ENCODE peak calls at places on chromosomes 4 and X, in six cellular contexts. One of them, this sample, is unnamed.

GRCh38 chr4:121938282-121939092 is 13.4 kb downstream of the TRPC3 start:
- DNase-seq in heart left ventricle: no peak
- DNase-seq in chondrocyte: no peak
- DNase-seq in GM20000: no peak
- DNase-seq in fibroblast of pulmonary artery: no peak
- DNase-seq in A549: no peak
- DNase-seq in this sample: no peak

GRCh38 chr4:65669008-65669971 is 999 bp downstream of the EPHA5 start:
- DNase-seq in heart left ventricle: peak
- DNase-seq in chondrocyte: peak
- DNase-seq in GM20000: peak
- DNase-seq in fibroblast of pulmonary artery: peak
- DNase-seq in A549: no peak
- DNase-seq in this sample: no peak

GRCh38 chrX:40878821-40879571 is 143.7 kb upstream of the MED14 start:
- DNase-seq in heart left ventricle: no peak
- DNase-seq in chondrocyte: no peak
- DNase-seq in GM20000: no peak
- DNase-seq in fibroblast of pulmonary artery: no peak
- DNase-seq in A549: no peak
- DNase-seq in this sample: no peak

GRCh38 chr4:2911868-2912267 is 51.3 kb downstream of the NOP14 start:
- DNase-seq in heart left ventricle: no peak
- DNase-seq in chondrocyte: no peak
- DNase-seq in GM20000: no peak
- DNase-seq in fibroblast of pulmonary artery: no peak
- DNase-seq in A549: no peak
- DNase-seq in this sample: no peak

GRCh38 chrX:142250502-142250901 is 45.4 kb upstream of the MAGEC2 start:
- DNase-seq in heart left ventricle: no peak
- DNase-seq in chondrocyte: no peak
- DNase-seq in GM20000: no peak
- DNase-seq in fibroblast of pulmonary artery: no peak
- DNase-seq in A549: no peak
- DNase-seq in this sample: no peak

GRCh38 chrX:41875142-41875541 is 48.2 kb downstream of the CASK start:
- DNase-seq in heart left ventricle: no peak
- DNase-seq in chondrocyte: no peak
- DNase-seq in GM20000: no peak
- DNase-seq in fibroblast of pulmonary artery: peak
- DNase-seq in A549: no peak
- DNase-seq in this sample: no peak

GRCh38 chrX:150478496-150479492 is 89.6 kb upstream of the MTM1 start:
- DNase-seq in heart left ventricle: no peak
- DNase-seq in chondrocyte: no peak
- DNase-seq in GM20000: peak
- DNase-seq in fibroblast of pulmonary artery: no peak
- DNase-seq in A549: no peak
- DNase-seq in this sample: no peak

GRCh38 chr4:121278811-121279368 is 101.9 kb downstream of the QRFPR start:
- DNase-seq in heart left ventricle: no peak
- DNase-seq in chondrocyte: no peak
- DNase-seq in GM20000: peak
- DNase-seq in fibroblast of pulmonary artery: peak
- DNase-seq in A549: no peak
- DNase-seq in this sample: no peak

GRCh38 chrX:44896566-44897186 is 23.7 kb downstream of the KDM6A start:
- DNase-seq in heart left ventricle: no peak
- DNase-seq in chondrocyte: no peak
- DNase-seq in GM20000: no peak
- DNase-seq in fibroblast of pulmonary artery: no peak
- DNase-seq in A549: no peak
- DNase-seq in this sample: no peak

GRCh38 chrX:123361371-123361770 is 177.3 kb downstream of the GRIA3 start:
- DNase-seq in heart left ventricle: no peak
- DNase-seq in chondrocyte: no peak
- DNase-seq in GM20000: no peak
- DNase-seq in fibroblast of pulmonary artery: no peak
- DNase-seq in A549: no peak
- DNase-seq in this sample: no peak

GRCh38 chr4:24210332-24210902 is 320.6 kb upstream of the PPARGC1A start:
- DNase-seq in heart left ventricle: no peak
- DNase-seq in chondrocyte: no peak
- DNase-seq in GM20000: no peak
- DNase-seq in fibroblast of pulmonary artery: peak
- DNase-seq in A549: peak
- DNase-seq in this sample: no peak

GRCh38 chr4:152109585-152110509 is 349.0 kb upstream of the GATB start:
- DNase-seq in heart left ventricle: no peak
- DNase-seq in chondrocyte: no peak
- DNase-seq in GM20000: no peak
- DNase-seq in fibroblast of pulmonary artery: no peak
- DNase-seq in A549: no peak
- DNase-seq in this sample: no peak

GRCh38 chr4:16684083-16684482 is 214.4 kb downstream of the LDB2 start:
- DNase-seq in heart left ventricle: no peak
- DNase-seq in chondrocyte: no peak
- DNase-seq in GM20000: no peak
- DNase-seq in fibroblast of pulmonary artery: peak
- DNase-seq in A549: no peak
- DNase-seq in this sample: no peak

GRCh38 chrX:68273887-68274286 is 159.4 kb downstream of the OPHN1 start:
- DNase-seq in heart left ventricle: no peak
- DNase-seq in chondrocyte: no peak
- DNase-seq in GM20000: no peak
- DNase-seq in fibroblast of pulmonary artery: peak
- DNase-seq in A549: no peak
- DNase-seq in this sample: no peak
- TF ChIP-seq CTCF in heart left ventricle: no peak
- TF ChIP-seq CTCF in chondrocyte: no peak
- TF ChIP-seq CTCF in GM20000: no peak
- TF ChIP-seq CTCF in fibroblast of pulmonary artery: no peak
- TF ChIP-seq CTCF in A549: no peak
- TF ChIP-seq CTCF in this sample: no peak

DNA sequence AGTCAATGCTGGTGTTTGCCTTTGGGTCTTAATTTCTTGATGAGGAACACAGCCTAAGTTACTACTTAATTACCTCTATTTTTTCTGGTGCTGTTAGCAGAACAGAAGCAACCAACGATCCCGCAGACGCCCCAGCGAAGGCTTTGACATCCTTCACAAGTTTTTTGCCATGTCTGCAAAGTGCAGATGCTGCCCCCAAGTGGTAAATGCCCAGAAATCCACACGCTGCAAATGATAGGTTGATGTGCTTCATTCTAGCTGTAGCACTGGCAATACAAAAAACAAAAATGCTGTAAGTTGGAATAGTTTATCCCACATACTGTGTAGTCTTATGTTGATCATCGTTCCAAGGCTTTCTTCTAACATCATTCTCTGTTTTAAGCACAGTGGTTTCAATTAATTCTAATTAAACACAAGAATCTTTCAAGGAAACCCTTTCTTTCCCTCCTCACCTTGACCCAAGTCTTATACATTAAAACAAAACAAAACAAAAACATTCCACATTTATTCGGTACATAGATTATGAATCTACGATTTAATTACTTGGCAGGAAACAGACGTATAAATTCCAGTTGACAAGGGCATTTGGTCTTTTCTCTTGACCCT is 1.2 kb downstream of the PNPLA4 start:
- DNase-seq in heart left ventricle: no peak
- DNase-seq in chondrocyte: no peak
- DNase-seq in GM20000: peak
- DNase-seq in fibroblast of pulmonary artery: peak
- DNase-seq in A549: peak
- DNase-seq in this sample: peak
- TF ChIP-seq CTCF in heart left ventricle: peak
- TF ChIP-seq CTCF in chondrocyte: peak
- TF ChIP-seq CTCF in GM20000: peak
- TF ChIP-seq CTCF in fibroblast of pulmonary artery: peak
- TF ChIP-seq CTCF in A549: peak
- TF ChIP-seq CTCF in this sample: peak

DNA sequence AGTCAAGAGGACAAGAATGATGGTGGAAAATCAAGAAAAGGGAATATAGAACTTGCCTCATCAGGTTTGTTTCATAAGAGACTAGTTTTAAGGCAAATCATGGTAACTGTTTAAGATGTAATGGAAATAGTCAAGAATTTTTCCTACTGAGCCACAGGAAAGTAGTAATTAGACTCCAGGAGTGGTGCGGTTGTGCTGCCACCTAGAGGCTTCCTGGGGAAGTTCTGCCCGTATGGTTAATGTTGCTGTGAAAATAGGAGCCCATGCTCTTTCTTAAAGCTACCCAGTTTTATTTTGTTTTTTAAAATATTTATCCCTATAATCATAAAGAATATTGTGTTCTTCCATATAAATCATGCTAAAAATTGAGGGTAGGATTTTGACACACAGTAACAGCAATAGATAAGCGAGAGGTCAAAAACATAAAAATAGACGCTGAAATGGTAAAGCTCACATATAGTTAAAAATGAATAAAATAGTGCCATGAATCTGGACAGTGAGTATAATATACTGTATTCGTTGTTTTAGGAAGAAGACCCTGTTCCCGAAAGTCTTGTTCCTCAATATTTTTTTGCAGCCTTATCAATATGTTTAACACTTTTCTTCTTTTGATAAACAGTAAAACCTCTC is 87.0 kb downstream of the PHOX2B start:
- DNase-seq in heart left ventricle: no peak
- DNase-seq in chondrocyte: no peak
- DNase-seq in GM20000: peak
- DNase-seq in fibroblast of pulmonary artery: peak
- DNase-seq in A549: peak
- DNase-seq in this sample: peak
- TF ChIP-seq CTCF in heart left ventricle: peak
- TF ChIP-seq CTCF in chondrocyte: peak
- TF ChIP-seq CTCF in GM20000: peak
- TF ChIP-seq CTCF in fibroblast of pulmonary artery: peak
- TF ChIP-seq CTCF in A549: peak
- TF ChIP-seq CTCF in this sample: peak

GRCh38 chr4:116705466-116705865 is 379.9 kb downstream of the TRAM1L1 start:
- DNase-seq in heart left ventricle: peak
- DNase-seq in chondrocyte: peak
- DNase-seq in GM20000: no peak
- DNase-seq in fibroblast of pulmonary artery: no peak
- DNase-seq in A549: no peak
- DNase-seq in this sample: no peak

GRCh38 chr4:116702949-116703348 is 382.4 kb downstream of the TRAM1L1 start:
- DNase-seq in heart left ventricle: no peak
- DNase-seq in chondrocyte: no peak
- DNase-seq in GM20000: peak
- DNase-seq in fibroblast of pulmonary artery: no peak
- DNase-seq in A549: no peak
- DNase-seq in this sample: no peak
- TF ChIP-seq CTCF in heart left ventricle: no peak
- TF ChIP-seq CTCF in chondrocyte: peak
- TF ChIP-seq CTCF in GM20000: no peak
- TF ChIP-seq CTCF in fibroblast of pulmonary artery: no peak
- TF ChIP-seq CTCF in A549: no peak
- TF ChIP-seq CTCF in this sample: no peak

DNA sequence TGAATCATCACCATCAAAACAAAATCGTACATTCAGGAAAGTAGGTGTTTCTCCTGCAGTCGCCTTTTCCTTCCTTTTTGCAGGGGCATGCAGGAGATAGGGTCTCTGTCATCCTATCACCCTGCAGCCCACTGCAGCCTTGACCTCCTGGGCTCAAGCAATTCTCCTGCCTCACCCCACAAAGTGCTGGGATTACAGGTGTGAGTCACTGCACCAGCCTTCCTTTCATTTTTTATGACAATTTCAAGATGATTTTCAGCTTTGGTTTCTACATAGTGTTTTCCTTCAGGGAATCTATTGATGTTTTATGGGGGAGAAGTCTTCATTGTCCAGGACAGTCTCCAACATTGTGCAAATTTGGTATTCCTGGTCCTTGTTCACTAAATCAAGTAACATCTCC is 71.7 kb downstream of the USP38 start:
- DNase-seq in heart left ventricle: no peak
- DNase-seq in chondrocyte: no peak
- DNase-seq in GM20000: no peak
- DNase-seq in fibroblast of pulmonary artery: no peak
- DNase-seq in A549: no peak
- DNase-seq in this sample: no peak
- TF ChIP-seq CTCF in heart left ventricle: no peak
- TF ChIP-seq CTCF in chondrocyte: no peak
- TF ChIP-seq CTCF in GM20000: no peak
- TF ChIP-seq CTCF in fibroblast of pulmonary artery: no peak
- TF ChIP-seq CTCF in A549: no peak
- TF ChIP-seq CTCF in this sample: no peak

GRCh38 chrX:49959602-49960001 is 37.2 kb downstream of the CLCN5 start:
- DNase-seq in heart left ventricle: no peak
- DNase-seq in chondrocyte: no peak
- DNase-seq in GM20000: no peak
- DNase-seq in fibroblast of pulmonary artery: no peak
- DNase-seq in A549: no peak
- DNase-seq in this sample: no peak

GRCh38 chrX:49956313-49956712 is 33.9 kb downstream of the CLCN5 start:
- DNase-seq in heart left ventricle: no peak
- DNase-seq in chondrocyte: no peak
- DNase-seq in GM20000: no peak
- DNase-seq in fibroblast of pulmonary artery: no peak
- DNase-seq in A549: no peak
- DNase-seq in this sample: no peak

GRCh38 chrX:49960061-49960460 is 37.7 kb downstream of the CLCN5 start:
- DNase-seq in heart left ventricle: no peak
- DNase-seq in chondrocyte: no peak
- DNase-seq in GM20000: no peak
- DNase-seq in fibroblast of pulmonary artery: no peak
- DNase-seq in A549: no peak
- DNase-seq in this sample: no peak

DNA sequence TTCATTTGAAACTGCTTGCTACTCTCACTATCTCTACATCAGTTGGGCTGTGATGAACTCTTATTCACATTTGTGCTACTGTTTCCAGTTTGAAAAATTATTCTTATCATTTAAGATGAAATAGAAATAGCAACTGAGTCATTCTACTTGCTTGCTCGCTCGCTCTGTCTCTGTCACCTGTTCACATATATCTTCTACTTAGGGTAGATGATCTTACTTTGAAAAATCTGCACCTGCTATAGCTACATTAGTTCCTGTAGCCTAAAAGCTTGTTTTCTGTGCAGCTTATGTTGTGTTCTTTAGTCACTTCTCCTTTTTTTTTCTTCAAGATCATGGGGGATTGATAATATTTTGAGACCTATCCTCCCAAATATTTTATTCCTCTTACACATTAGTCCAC is 36.3 kb downstream of the CLCN5 start:
- DNase-seq in heart left ventricle: no peak
- DNase-seq in chondrocyte: no peak
- DNase-seq in GM20000: no peak
- DNase-seq in fibroblast of pulmonary artery: no peak
- DNase-seq in A549: no peak
- DNase-seq in this sample: no peak
- TF ChIP-seq CTCF in heart left ventricle: no peak
- TF ChIP-seq CTCF in chondrocyte: no peak
- TF ChIP-seq CTCF in GM20000: no peak
- TF ChIP-seq CTCF in fibroblast of pulmonary artery: no peak
- TF ChIP-seq CTCF in A549: no peak
- TF ChIP-seq CTCF in this sample: no peak

DNA sequence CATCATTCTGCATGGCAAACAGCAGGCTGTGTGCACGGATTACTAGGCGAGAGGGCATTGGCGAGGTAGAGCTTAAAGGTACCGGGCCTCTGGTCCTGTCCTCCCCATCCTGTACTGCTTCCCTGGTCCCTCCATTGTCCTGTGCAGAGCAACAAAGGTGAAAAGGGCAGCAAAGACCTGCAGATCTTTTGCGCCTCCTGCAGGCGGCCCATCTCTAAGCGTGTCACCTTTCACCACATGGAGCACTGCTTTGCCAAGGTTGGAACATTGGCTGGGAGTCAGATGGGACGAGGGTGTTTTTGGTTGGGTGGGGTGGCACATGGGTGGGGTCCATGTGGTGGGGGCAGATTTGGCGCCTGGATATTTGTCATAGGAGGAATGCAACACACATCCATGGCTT is 64.7 kb upstream of the UXT start:
- DNase-seq in heart left ventricle: no peak
- DNase-seq in chondrocyte: no peak
- DNase-seq in GM20000: no peak
- DNase-seq in fibroblast of pulmonary artery: no peak
- DNase-seq in A549: no peak
- DNase-seq in this sample: no peak
- TF ChIP-seq CTCF in heart left ventricle: no peak
- TF ChIP-seq CTCF in chondrocyte: no peak
- TF ChIP-seq CTCF in GM20000: no peak
- TF ChIP-seq CTCF in fibroblast of pulmonary artery: no peak
- TF ChIP-seq CTCF in A549: no peak
- TF ChIP-seq CTCF in this sample: no peak